ENCODE peak calls at places on chromosomes 6 and 20, in seven cellular contexts. Y is H1, N is neuronal stem cell, O is H9, U is IMR-90, V is mesenchymal stem cell, H is trophoblast cell. G is an unnamed sample.

GRCh38 chr6:130577178-130577919 is 211.5 kb downstream of the TMEM200A start:
- DNase-seq in N (no peak), O (no peak), Y (no peak), H (no peak), V (no peak), U (no peak), G (no peak)

GRCh38 chr6:129317931-129318820 is 391.8 kb downstream of the ARHGAP18 start:
- DNase-seq in H (peak; percentile 76), O (peak; percentile 80), U (peak; percentile 47), V (peak; percentile 54), Y (peak; percentile 77), N (peak; percentile 24), G (peak; percentile 94)

GRCh38 chr20:62754122-62754990 is 41.9 kb upstream of the MRGBP start:
- DNase-seq in V (no peak), U (no peak), H (no peak), O (no peak), N (no peak), Y (no peak), G (no peak)

GRCh38 chr20:63064310-63064709 is 57.5 kb upstream of the BHLHE23 start:
- DNase-seq in N (no peak), U (no peak), V (no peak), Y (no peak), H (no peak), O (peak; percentile 47), G (no peak)

GRCh38 chr20:45306431-45306982 is at the start of gene RBPJL:
- DNase-seq in N (no peak), V (peak; percentile 17), Y (no peak), O (peak; percentile 71), H (no peak), U (no peak), G (peak; percentile 35)

GRCh38 chr6:44957151-44957550 is 371.0 kb upstream of the RUNX2 start:
- DNase-seq in H (no peak), U (no peak), Y (no peak), V (no peak), N (no peak), O (no peak), G (no peak)

GRCh38 chr20:23644159-23644558 is 6.4 kb upstream of the CST3 start:
- DNase-seq in V (no peak), H (no peak), Y (no peak), N (no peak), U (no peak), O (no peak), G (no peak)

GRCh38 chr6:169905041-169905807 is 153.8 kb downstream of the ERMARD start:
- DNase-seq in V (peak; percentile 60), N (no peak), H (no peak), Y (no peak), O (no peak), U (peak; percentile 23), G (no peak)

GRCh38 chr6:21158873-21159272 is 434.7 kb upstream of the SOX4 start:
- DNase-seq in O (no peak), H (no peak), N (no peak), V (no peak), Y (no peak), U (no peak), G (no peak)

GRCh38 chr20:8790442-8791074 is 278.3 kb upstream of the PLCB4 start:
- DNase-seq in U (peak; percentile 60), Y (no peak), H (peak; percentile 6), V (peak; percentile 57), N (peak; percentile 29), O (no peak), G (peak; percentile 69)

GRCh38 chr6:5786321-5787053 is 220.2 kb downstream of the NRN1 start:
- DNase-seq in Y (no peak), H (no peak), U (no peak), O (no peak), V (no peak), N (no peak), G (no peak)

GRCh38 chr20:61683721-61684120 is 382.0 kb downstream of the TAF4 start:
- DNase-seq in V (no peak), O (no peak), U (no peak), N (no peak), Y (no peak), H (no peak), G (no peak)

GRCh38 chr20:63159826-63160640 is 55.9 kb downstream of the YTHDF1 start:
- DNase-seq in O (no peak), N (no peak), H (no peak), U (no peak), Y (no peak), V (no peak), G (no peak)

GRCh38 chr6:118318648-118319047 is 229.4 kb upstream of the PLN start:
- DNase-seq in Y (no peak), O (no peak), H (no peak), N (no peak), V (peak; percentile 42), U (no peak), G (no peak)

GRCh38 chr6:15481892-15482291 is 180.9 kb downstream of the DTNBP1 start:
- DNase-seq in U (no peak), Y (no peak), O (no peak), V (no peak), H (no peak), N (no peak), G (peak; percentile 26)

GRCh38 chr6:11618533-11618932 is 81.0 kb downstream of the TMEM170B start:
- DNase-seq in Y (no peak), H (no peak), U (peak; percentile 49), V (peak; percentile 45), N (no peak), O (no peak), G (peak; percentile 53)

GRCh38 chr20:53660078-53660909 is 66.7 kb upstream of the ZNF217 start:
- DNase-seq in U (peak; percentile 17), N (no peak), O (peak; percentile 37), V (peak; percentile 24), H (no peak), Y (no peak), G (no peak)

GRCh38 chr20:25544760-25545159 is 40.6 kb downstream of the NINL start:
- DNase-seq in U (no peak), O (no peak), V (no peak), Y (no peak), N (no peak), H (no peak), G (peak; percentile 64)

GRCh38 chr6:93992976-93993375 is 573.6 kb upstream of the EPHA7 start:
- DNase-seq in O (no peak), N (no peak), Y (no peak), H (no peak), V (peak; percentile 3), U (no peak), G (peak; percentile 16)

GRCh38 chr20:9038791-9039190 is 30.1 kb upstream of the PLCB4 start:
- DNase-seq in H (no peak), V (peak; percentile 61), O (no peak), U (peak; percentile 75), N (no peak), Y (no peak), G (no peak)

GRCh38 chr20:36235892-36236785 is at the start of gene AAR2:
- DNase-seq in Y (peak; percentile 43), U (peak; percentile 78), V (peak; percentile 81), O (peak; percentile 82), H (peak; percentile 51), N (peak; percentile 61), G (peak; percentile 83)

GRCh38 chr20:36237477-36237876 is 1.2 kb downstream of the AAR2 start:
- DNase-seq in O (no peak), U (no peak), Y (no peak), V (no peak), H (no peak), N (no peak), G (no peak)

GRCh38 chr20:36234771-36235320 is 1.4 kb upstream of the AAR2 start:
- DNase-seq in U (no peak), H (no peak), O (no peak), N (no peak), Y (no peak), V (no peak), G (no peak)

GRCh38 chr20:36238153-36238552 is 1.9 kb downstream of the AAR2 start:
- DNase-seq in O (no peak), V (no peak), U (no peak), Y (no peak), N (no peak), H (no peak), G (no peak)

GRCh38 chr20:36236786-36237121 is 476 bp downstream of the AAR2 start:
- DNase-seq in N (no peak), U (no peak), Y (no peak), O (no peak), H (no peak), V (no peak), G (no peak)
- H3K27ac ChIP-seq in N (peak overlapping the region; percentile 28), U (peak overlapping the region; percentile 74), Y (peak overlapping the region; percentile 49), O (no peak overlapping the region), H (no peak overlapping the region), V (peak overlapping the region; percentile 46), G (no peak overlapping the region)

GRCh38 chr20:15011631-15012030 is 674.2 kb upstream of the FLRT3 start:
- DNase-seq in V (no peak), O (no peak), H (no peak), N (no peak), U (no peak), Y (no peak), G (no peak)

GRCh38 chr20:15012551-15012950 is 675.1 kb upstream of the FLRT3 start:
- DNase-seq in H (no peak), Y (no peak), U (no peak), N (peak; percentile 21), V (no peak), O (no peak), G (no peak)
- H2BK120ac ChIP-seq in H (no peak overlapping the region), Y (no peak overlapping the region), U (no peak overlapping the region), N (no peak overlapping the region), V (no peak overlapping the region), O (no peak overlapping the region), G (no peak overlapping the region)

GRCh38 chr6:155196891-155197290 is 66.9 kb upstream of the CLDN20 start:
- DNase-seq in O (no peak), H (no peak), U (no peak), N (no peak), V (no peak), Y (no peak), G (no peak)

GRCh38 chr6:155194399-155194798 is 69.4 kb upstream of the CLDN20 start:
- DNase-seq in Y (no peak), O (no peak), V (no peak), U (no peak), N (no peak), H (no peak), G (no peak)

GRCh38 chr6:155195903-155196302 is 67.9 kb upstream of the CLDN20 start:
- DNase-seq in Y (no peak), U (no peak), O (peak; percentile 72), N (no peak), H (no peak), V (no peak), G (peak; percentile 69)

GRCh38 chr6:155200012-155200411 is 63.8 kb upstream of the CLDN20 start:
- DNase-seq in H (no peak), Y (no peak), V (no peak), N (no peak), O (no peak), U (peak; percentile 21), G (no peak)

DNA sequence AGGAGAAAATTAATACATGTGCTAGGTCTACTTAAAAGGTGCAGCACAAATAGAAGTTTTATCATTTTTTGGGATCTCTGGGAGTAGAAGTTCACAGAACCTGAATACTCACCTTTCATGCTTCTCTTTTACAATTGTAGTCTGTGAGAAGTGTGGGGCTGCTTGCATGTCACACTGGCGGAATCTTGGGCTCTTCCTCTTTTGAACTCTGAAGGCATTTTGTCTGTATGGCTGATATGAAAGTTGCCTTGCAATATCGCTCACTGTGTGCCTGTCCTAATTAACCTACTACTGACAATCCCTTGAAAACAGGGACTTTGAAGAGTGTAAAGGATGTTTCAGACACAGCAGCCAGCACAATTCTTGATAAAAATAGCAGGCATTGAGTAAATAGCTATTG is 65.9 kb upstream of the CLDN20 start:
- DNase-seq in O (no peak), N (no peak), U (no peak), V (no peak), Y (no peak), H (no peak), G (no peak)
- H3K4me1 ChIP-seq in O (no peaks in the 10 kb centered on the region), N (no peaks in the 10 kb centered on the region), U (peaks cover 4% of the 10 kb centered on the region), V (peaks cover 3% of the 10 kb centered on the region), Y (no peaks in the 10 kb centered on the region), H (peaks cover 3% of the 10 kb centered on the region), G (no peaks in the 10 kb centered on the region)

GRCh38 chr6:110355727-110356126 is 2.4 kb downstream of the METTL24 start:
- DNase-seq in V (no peak), H (no peak), N (no peak), Y (no peak), U (no peak), O (peak; percentile 39), G (peak; percentile 65)
- H3K27ac ChIP-seq in V (no peak overlapping the region), H (peak overlapping the region; percentile 64), N (peak overlapping the region; percentile 39), Y (no peak overlapping the region), U (no peak overlapping the region), O (no peak overlapping the region), G (no peak overlapping the region)

G was measured in mesendoderm.